ENCODE peak calls at places on chromosomes 7 and 10, in five cellular contexts. W, X, Z, A and E are unnamed samples.

GRCh38 chr10:126204320-126204719 is 184.0 kb downstream of the ADAM12 start:
- DNase-seq in W (no peak), X (no peak), Z (no peak), A (no peak), E (no peak)

GRCh38 chr7:68718059-68718685 is 880.1 kb upstream of the AUTS2 start:
- DNase-seq in W (no peak), X (no peak), Z (no peak), A (no peak), E (no peak)

GRCh38 chr7:113289140-113289740 is 170.9 kb upstream of the SMIM30 start:
- DNase-seq in W (no peak), X (no peak), Z (no peak), A (no peak), E (no peak)

GRCh38 chr7:115081772-115082171 is 159.9 kb downstream of the MDFIC start:
- DNase-seq in W (no peak), X (no peak), Z (no peak), A (no peak), E (no peak)

GRCh38 chr7:18526368-18526878 is 30.9 kb downstream of the HDAC9 start:
- DNase-seq in W (no peak), X (no peak), Z (no peak), A (no peak), E (no peak)

GRCh38 chr7:40763319-40764287 is 628.8 kb downstream of the SUGCT start:
- DNase-seq in W (no peak), X (no peak), Z (no peak), A (no peak), E (no peak)

GRCh38 chr7:115097175-115097671 is 175.3 kb downstream of the MDFIC start:
- DNase-seq in W (no peak), X (no peak), Z (no peak), A (no peak), E (no peak)

GRCh38 chr7:37208528-37208927 is 240.1 kb downstream of the ELMO1 start:
- DNase-seq in W (peak; percentile 32), X (peak; percentile 9), Z (no peak), A (peak; percentile 32), E (no peak)

GRCh38 chr10:5440206-5440605 is 27.8 kb downstream of the NET1 start:
- DNase-seq in W (no peak), X (no peak), Z (no peak), A (no peak), E (no peak)

GRCh38 chr7:107914834-107915233 is 23.9 kb downstream of the DLD start:
- DNase-seq in W (no peak), X (no peak), Z (no peak), A (no peak), E (no peak)

GRCh38 chr7:32890553-32891045 is 961 bp downstream of the KBTBD2 start:
- DNase-seq in W (no peak), X (no peak), Z (no peak), A (no peak), E (no peak)

GRCh38 chr7:125567686-125568085 is 638.1 kb upstream of the POT1 start:
- DNase-seq in W (no peak), X (no peak), Z (no peak), A (no peak), E (no peak)

GRCh38 chr10:37801557-37801956 is 55.9 kb downstream of the ZNF248 start:
- DNase-seq in W (no peak), X (no peak), Z (no peak), A (no peak), E (no peak)

GRCh38 chr7:1716263-1717094 is 46.4 kb downstream of the ELFN1 start:
- DNase-seq in W (no peak), X (no peak), Z (no peak), A (peak; percentile 91), E (no peak)

GRCh38 chr7:50304911-50305621 is 550 bp downstream of the IKZF1 start:
- DNase-seq in W (no peak), X (peak; percentile 66), Z (no peak), A (no peak), E (peak; percentile 60)

GRCh38 chr7:155298288-155298833 is 683 bp downstream of the INSIG1 start:
- DNase-seq in W (no peak), X (no peak), Z (no peak), A (no peak), E (peak; percentile 50)

GRCh38 chr7:375901-376305 is 85.9 kb downstream of the FOXL3 start:
- DNase-seq in W (no peak), X (no peak), Z (no peak), A (no peak), E (peak; percentile 7)

GRCh38 chr7:30163231-30163894 is 28.6 kb downstream of the MTURN start:
- DNase-seq in W (no peak), X (no peak), Z (no peak), A (no peak), E (no peak)

GRCh38 chr10:97081621-97082235 is 104.0 kb downstream of the SLIT1 start:
- DNase-seq in W (peak; percentile 85), X (peak; percentile 7), Z (no peak), A (peak; percentile 84), E (peak; percentile 61)

GRCh38 chr10:119650692-119651513 is at the start of gene BAG3:
- DNase-seq in W (peak; percentile 87), X (peak; percentile 67), Z (peak; percentile 98), A (peak; percentile 79), E (peak; percentile 81)

GRCh38 chr10:58473966-58474365 is 38.7 kb upstream of the BICC1 start:
- DNase-seq in W (no peak), X (no peak), Z (no peak), A (no peak), E (no peak)

GRCh38 chr10:43881657-43882056 is 233.0 kb upstream of the ZNF32 start:
- DNase-seq in W (no peak), X (no peak), Z (no peak), A (no peak), E (no peak)

GRCh38 chr10:131553121-131553520 is 241.6 kb upstream of the TCERG1L start:
- DNase-seq in W (no peak), X (no peak), Z (no peak), A (no peak), E (no peak)

GRCh38 chr10:117262296-117263293 is 21.7 kb downstream of the SLC18A2 start:
- DNase-seq in W (no peak), X (no peak), Z (no peak), A (no peak), E (no peak)

GRCh38 chr7:88279323-88279722 is 27.4 kb downstream of the STEAP4 start:
- DNase-seq in W (no peak), X (no peak), Z (no peak), A (no peak), E (no peak)